ENCODE peak calls at places on chromosome 5, in six cellular contexts. One of them, this sample, is unnamed. For H3K4me1, the result is how much of the 10 kb centered on the place peaks cover.

GRCh38 chr5:11174601-11175000 is 413.6 kb upstream of the DAP start:
- DNase-seq in RWPE2: no peak
- DNase-seq in heart right ventricle: no peak
- DNase-seq in pancreas: no peak
- DNase-seq in CD4-positive, CD25-positive, alpha-beta regulatory T cell: no peak
- DNase-seq in cardiac muscle cell: no peak
- DNase-seq in this sample: no peak

GRCh38 chr5:17910318-17910717 is 276.1 kb downstream of the TAF11L14 start:
- DNase-seq in pancreas: no peak
- DNase-seq in CD4-positive, CD25-positive, alpha-beta regulatory T cell: no peak
- DNase-seq in RWPE2: no peak
- DNase-seq in heart right ventricle: no peak
- DNase-seq in cardiac muscle cell: no peak
- DNase-seq in this sample: no peak

GRCh38 chr5:58012103-58012502 is 447.8 kb downstream of the PLK2 start:
- DNase-seq in heart right ventricle: no peak
- DNase-seq in CD4-positive, CD25-positive, alpha-beta regulatory T cell: no peak
- DNase-seq in RWPE2: no peak
- DNase-seq in cardiac muscle cell: no peak
- DNase-seq in pancreas: no peak
- DNase-seq in this sample: no peak

GRCh38 chr5:14750712-14751111 is 86.2 kb downstream of the OTULIN start:
- DNase-seq in RWPE2: no peak
- DNase-seq in CD4-positive, CD25-positive, alpha-beta regulatory T cell: no peak
- DNase-seq in cardiac muscle cell: no peak
- DNase-seq in heart right ventricle: no peak
- DNase-seq in pancreas: no peak
- DNase-seq in this sample: no peak

GRCh38 chr5:119486-120097 is 27.6 kb downstream of the PLEKHG4B start:
- DNase-seq in heart right ventricle: no peak
- DNase-seq in pancreas: no peak
- DNase-seq in CD4-positive, CD25-positive, alpha-beta regulatory T cell: no peak
- DNase-seq in cardiac muscle cell: no peak
- DNase-seq in RWPE2: no peak
- DNase-seq in this sample: no peak

GRCh38 chr5:117519957-117520500 is 945.4 kb upstream of the SEMA6A start:
- DNase-seq in heart right ventricle: no peak
- DNase-seq in RWPE2: no peak
- DNase-seq in pancreas: no peak
- DNase-seq in cardiac muscle cell: no peak
- DNase-seq in CD4-positive, CD25-positive, alpha-beta regulatory T cell: no peak
- DNase-seq in this sample: no peak

GRCh38 chr5:32195265-32195664 is 21.1 kb upstream of the GOLPH3 start:
- DNase-seq in heart right ventricle: no peak
- DNase-seq in pancreas: no peak
- DNase-seq in cardiac muscle cell: no peak
- DNase-seq in RWPE2: no peak
- DNase-seq in CD4-positive, CD25-positive, alpha-beta regulatory T cell: no peak
- DNase-seq in this sample: no peak

GRCh38 chr5:171537463-171537862 is 118.0 kb downstream of the FGF18 start:
- DNase-seq in CD4-positive, CD25-positive, alpha-beta regulatory T cell: no peak
- DNase-seq in cardiac muscle cell: no peak
- DNase-seq in heart right ventricle: no peak
- DNase-seq in RWPE2: no peak
- DNase-seq in pancreas: no peak
- DNase-seq in this sample: no peak

GRCh38 chr5:1161832-1162229 is 39.6 kb upstream of the SLC6A19 start:
- DNase-seq in heart right ventricle: peak
- DNase-seq in RWPE2: peak
- DNase-seq in CD4-positive, CD25-positive, alpha-beta regulatory T cell: no peak
- DNase-seq in cardiac muscle cell: no peak
- DNase-seq in pancreas: peak
- DNase-seq in this sample: no peak

GRCh38 chr5:91180506-91180905 is 202.6 kb downstream of the ARRDC3 start:
- DNase-seq in cardiac muscle cell: no peak
- DNase-seq in heart right ventricle: no peak
- DNase-seq in RWPE2: no peak
- DNase-seq in CD4-positive, CD25-positive, alpha-beta regulatory T cell: no peak
- DNase-seq in pancreas: no peak
- DNase-seq in this sample: no peak

GRCh38 chr5:78007232-78007631 is 231.1 kb upstream of the TBCA start:
- DNase-seq in cardiac muscle cell: no peak
- DNase-seq in pancreas: no peak
- DNase-seq in CD4-positive, CD25-positive, alpha-beta regulatory T cell: no peak
- DNase-seq in heart right ventricle: no peak
- DNase-seq in RWPE2: no peak
- DNase-seq in this sample: no peak

GRCh38 chr5:68894673-68895072 is 199.1 kb upstream of the SLC30A5 start:
- DNase-seq in cardiac muscle cell: no peak
- DNase-seq in pancreas: no peak
- DNase-seq in RWPE2: no peak
- DNase-seq in heart right ventricle: no peak
- DNase-seq in CD4-positive, CD25-positive, alpha-beta regulatory T cell: no peak
- DNase-seq in this sample: no peak

GRCh38 chr5:110702704-110703103 is 23.8 kb downstream of the TMEM232 start:
- DNase-seq in heart right ventricle: no peak
- DNase-seq in pancreas: no peak
- DNase-seq in cardiac muscle cell: no peak
- DNase-seq in RWPE2: no peak
- DNase-seq in CD4-positive, CD25-positive, alpha-beta regulatory T cell: no peak
- DNase-seq in this sample: no peak

GRCh38 chr5:173640166-173640804 is 23.8 kb upstream of the BOD1 start:
- DNase-seq in CD4-positive, CD25-positive, alpha-beta regulatory T cell: no peak
- DNase-seq in heart right ventricle: no peak
- DNase-seq in pancreas: no peak
- DNase-seq in cardiac muscle cell: no peak
- DNase-seq in RWPE2: peak
- DNase-seq in this sample: no peak

GRCh38 chr5:123732261-123732660 is 220.3 kb downstream of the CSNK1G3 start:
- DNase-seq in cardiac muscle cell: no peak
- DNase-seq in pancreas: peak
- DNase-seq in RWPE2: no peak
- DNase-seq in heart right ventricle: no peak
- DNase-seq in CD4-positive, CD25-positive, alpha-beta regulatory T cell: no peak
- DNase-seq in this sample: no peak

GRCh38 chr5:88502179-88503064 is 233.8 kb upstream of the TMEM161B start:
- DNase-seq in CD4-positive, CD25-positive, alpha-beta regulatory T cell: no peak
- DNase-seq in pancreas: no peak
- DNase-seq in cardiac muscle cell: no peak
- DNase-seq in heart right ventricle: no peak
- DNase-seq in RWPE2: no peak
- DNase-seq in this sample: no peak

GRCh38 chr5:76455531-76456132 is 52.5 kb downstream of the IQGAP2 start:
- DNase-seq in pancreas: no peak
- DNase-seq in CD4-positive, CD25-positive, alpha-beta regulatory T cell: no peak
- DNase-seq in heart right ventricle: no peak
- DNase-seq in RWPE2: no peak
- DNase-seq in cardiac muscle cell: no peak
- DNase-seq in this sample: no peak

GRCh38 chr5:61817472-61818326 is 485.6 kb downstream of the ZSWIM6 start:
- DNase-seq in CD4-positive, CD25-positive, alpha-beta regulatory T cell: no peak
- DNase-seq in RWPE2: no peak
- DNase-seq in cardiac muscle cell: peak
- DNase-seq in heart right ventricle: peak
- DNase-seq in pancreas: no peak
- DNase-seq in this sample: no peak

GRCh38 chr5:137142371-137143243 is 356.5 kb downstream of the SPOCK1 start:
- DNase-seq in CD4-positive, CD25-positive, alpha-beta regulatory T cell: no peak
- DNase-seq in cardiac muscle cell: no peak
- DNase-seq in RWPE2: peak
- DNase-seq in heart right ventricle: peak
- DNase-seq in pancreas: no peak
- DNase-seq in this sample: peak

GRCh38 chr5:133824661-133825254 is 143.7 kb downstream of the C5orf15 start:
- DNase-seq in cardiac muscle cell: no peak
- DNase-seq in pancreas: no peak
- DNase-seq in RWPE2: peak
- DNase-seq in CD4-positive, CD25-positive, alpha-beta regulatory T cell: no peak
- DNase-seq in heart right ventricle: no peak
- DNase-seq in this sample: no peak

GRCh38 chr5:105882956-105883481 is 1787.7 kb downstream of the EFNA5 start:
- DNase-seq in heart right ventricle: no peak
- DNase-seq in cardiac muscle cell: no peak
- DNase-seq in pancreas: no peak
- DNase-seq in RWPE2: no peak
- DNase-seq in CD4-positive, CD25-positive, alpha-beta regulatory T cell: no peak
- DNase-seq in this sample: no peak

GRCh38 chr5:155250601-155251000 is 237.0 kb downstream of the KIF4B start:
- DNase-seq in heart right ventricle: no peak
- DNase-seq in CD4-positive, CD25-positive, alpha-beta regulatory T cell: no peak
- DNase-seq in pancreas: no peak
- DNase-seq in cardiac muscle cell: no peak
- DNase-seq in RWPE2: no peak
- DNase-seq in this sample: no peak

GRCh38 chr5:116242363-116242762 is 157.5 kb downstream of the COMMD10 start:
- DNase-seq in RWPE2: no peak
- DNase-seq in cardiac muscle cell: no peak
- DNase-seq in CD4-positive, CD25-positive, alpha-beta regulatory T cell: no peak
- DNase-seq in heart right ventricle: no peak
- DNase-seq in pancreas: no peak
- DNase-seq in this sample: no peak

GRCh38 chr5:56206126-56206525 is 27.0 kb downstream of the ANKRD55 start:
- DNase-seq in cardiac muscle cell: no peak
- DNase-seq in pancreas: no peak
- DNase-seq in RWPE2: no peak
- DNase-seq in CD4-positive, CD25-positive, alpha-beta regulatory T cell: no peak
- DNase-seq in heart right ventricle: no peak
- DNase-seq in this sample: no peak

GRCh38 chr5:36443941-36444340 is 142.2 kb upstream of the RANBP3L start:
- DNase-seq in heart right ventricle: no peak
- DNase-seq in CD4-positive, CD25-positive, alpha-beta regulatory T cell: no peak
- DNase-seq in pancreas: no peak
- DNase-seq in RWPE2: no peak
- DNase-seq in cardiac muscle cell: no peak
- DNase-seq in this sample: no peak

GRCh38 chr5:145856285-145856818 is 16.5 kb downstream of the GRXCR2 start:
- DNase-seq in cardiac muscle cell: peak
- DNase-seq in pancreas: peak
- DNase-seq in CD4-positive, CD25-positive, alpha-beta regulatory T cell: no peak
- DNase-seq in RWPE2: no peak
- DNase-seq in heart right ventricle: peak
- DNase-seq in this sample: no peak

GRCh38 chr5:40390286-40391253 is 289.1 kb upstream of the PTGER4 start:
- DNase-seq in CD4-positive, CD25-positive, alpha-beta regulatory T cell: no peak
- DNase-seq in RWPE2: no peak
- DNase-seq in cardiac muscle cell: no peak
- DNase-seq in pancreas: no peak
- DNase-seq in heart right ventricle: no peak
- DNase-seq in this sample: no peak

GRCh38 chr5:82425591-82425990 is 147.4 kb upstream of the RPS23 start:
- DNase-seq in cardiac muscle cell: no peak
- DNase-seq in RWPE2: no peak
- DNase-seq in pancreas: no peak
- DNase-seq in CD4-positive, CD25-positive, alpha-beta regulatory T cell: no peak
- DNase-seq in heart right ventricle: no peak
- DNase-seq in this sample: no peak

GRCh38 chr5:82422751-82423181 is 144.6 kb upstream of the RPS23 start:
- DNase-seq in cardiac muscle cell: no peak
- DNase-seq in RWPE2: no peak
- DNase-seq in CD4-positive, CD25-positive, alpha-beta regulatory T cell: no peak
- DNase-seq in heart right ventricle: peak
- DNase-seq in pancreas: no peak
- DNase-seq in this sample: peak

GRCh38 chr5:82419559-82420332 is 141.6 kb upstream of the RPS23 start:
- DNase-seq in heart right ventricle: no peak
- DNase-seq in CD4-positive, CD25-positive, alpha-beta regulatory T cell: no peak
- DNase-seq in pancreas: no peak
- DNase-seq in cardiac muscle cell: no peak
- DNase-seq in RWPE2: no peak
- DNase-seq in this sample: no peak

GRCh38 chr5:82421119-82421518 is 143.0 kb upstream of the RPS23 start:
- DNase-seq in RWPE2: peak
- DNase-seq in heart right ventricle: no peak
- DNase-seq in CD4-positive, CD25-positive, alpha-beta regulatory T cell: no peak
- DNase-seq in cardiac muscle cell: no peak
- DNase-seq in pancreas: no peak
- DNase-seq in this sample: no peak

GRCh38 chr5:82422001-82422740 is 144.0 kb upstream of the RPS23 start:
- DNase-seq in heart right ventricle: no peak
- DNase-seq in CD4-positive, CD25-positive, alpha-beta regulatory T cell: no peak
- DNase-seq in cardiac muscle cell: no peak
- DNase-seq in pancreas: no peak
- DNase-seq in RWPE2: no peak
- DNase-seq in this sample: no peak
- H3K4me1 ChIP-seq in heart right ventricle: half or more
- H3K4me1 ChIP-seq in CD4-positive, CD25-positive, alpha-beta regulatory T cell: under half
- H3K4me1 ChIP-seq in cardiac muscle cell: under half
- H3K4me1 ChIP-seq in pancreas: under half
- H3K4me1 ChIP-seq in RWPE2: under half
- H3K4me1 ChIP-seq in this sample: under half

DNA sequence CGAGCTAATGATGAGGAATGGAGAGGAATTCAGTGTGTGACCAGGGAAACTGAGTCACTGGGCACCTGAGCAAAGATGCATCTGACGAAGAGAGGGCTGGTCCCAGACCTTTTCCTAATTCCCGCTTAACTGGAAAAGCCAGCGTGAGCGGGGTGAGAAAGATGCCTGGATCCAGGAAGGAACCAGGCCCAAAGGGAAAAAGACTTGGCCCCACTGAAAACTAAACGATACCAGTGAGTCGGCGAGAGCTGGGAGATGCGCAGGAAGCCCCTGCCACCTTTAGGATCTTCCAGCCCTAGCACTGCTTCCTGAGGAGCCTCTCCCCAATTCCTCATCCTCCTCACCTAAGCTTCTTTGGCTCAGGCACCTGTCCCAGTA is 499 bp upstream of the FCHSD1 start:
- DNase-seq in heart right ventricle: no peak
- DNase-seq in pancreas: no peak
- DNase-seq in CD4-positive, CD25-positive, alpha-beta regulatory T cell: no peak
- DNase-seq in RWPE2: no peak
- DNase-seq in cardiac muscle cell: no peak
- DNase-seq in this sample: no peak
- H3K4me3 ChIP-seq in heart right ventricle: peak
- H3K4me3 ChIP-seq in pancreas: peak
- H3K4me3 ChIP-seq in CD4-positive, CD25-positive, alpha-beta regulatory T cell: peak
- H3K4me3 ChIP-seq in RWPE2: peak
- H3K4me3 ChIP-seq in cardiac muscle cell: peak
- H3K4me3 ChIP-seq in this sample: peak

DNA sequence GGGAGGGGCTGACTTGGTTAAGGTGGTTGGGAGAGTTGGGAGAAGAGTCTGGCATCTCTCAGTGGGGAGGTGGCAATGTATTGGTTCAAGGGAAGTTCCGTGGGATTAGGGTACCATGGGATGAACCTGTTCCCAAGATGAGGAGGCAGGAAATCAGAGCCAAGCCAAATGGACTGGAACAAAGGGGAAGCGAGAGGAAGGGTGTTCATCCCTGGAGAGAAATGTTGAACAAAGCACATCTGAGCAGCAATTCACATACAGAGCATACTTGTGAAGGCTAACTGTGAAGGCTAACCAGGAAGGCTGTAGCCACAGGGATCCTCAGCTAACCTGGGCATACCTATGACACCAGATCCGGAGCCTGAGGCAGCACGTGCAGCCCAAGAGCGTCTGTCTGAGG is 214.0 kb downstream of the MCTP1 start:
- DNase-seq in CD4-positive, CD25-positive, alpha-beta regulatory T cell: no peak
- DNase-seq in cardiac muscle cell: no peak
- DNase-seq in pancreas: no peak
- DNase-seq in heart right ventricle: no peak
- DNase-seq in RWPE2: no peak
- DNase-seq in this sample: no peak
- H3K27ac ChIP-seq in CD4-positive, CD25-positive, alpha-beta regulatory T cell: no peak
- H3K27ac ChIP-seq in cardiac muscle cell: no peak
- H3K27ac ChIP-seq in pancreas: no peak
- H3K27ac ChIP-seq in heart right ventricle: peak
- H3K27ac ChIP-seq in RWPE2: no peak
- H3K27ac ChIP-seq in this sample: peak

GRCh38 chr5:138824516-138824915 is 50.6 kb downstream of the LRRTM2 start:
- DNase-seq in CD4-positive, CD25-positive, alpha-beta regulatory T cell: no peak
- DNase-seq in RWPE2: no peak
- DNase-seq in pancreas: no peak
- DNase-seq in cardiac muscle cell: no peak
- DNase-seq in heart right ventricle: no peak
- DNase-seq in this sample: no peak
- H3K4me1 ChIP-seq in CD4-positive, CD25-positive, alpha-beta regulatory T cell: under half
- H3K4me1 ChIP-seq in RWPE2: under half
- H3K4me1 ChIP-seq in pancreas: under half
- H3K4me1 ChIP-seq in cardiac muscle cell: under half
- H3K4me1 ChIP-seq in heart right ventricle: under half
- H3K4me1 ChIP-seq in this sample: under half

This sample was measured in gastrocnemius medialis.